ENCODE peak calls at places on chromosome 9, in four cellular contexts. C is stomach, P is thyroid gland, M is mesothelial cell of epicardium. T is an unnamed sample.

GRCh38 chr9:117903453-117903852 is 199.2 kb downstream of the TLR4 start:
- DNase-seq in C (no peak), P (no peak), M (no peak), T (no peak)

GRCh38 chr9:128324401-128324800 is 1.8 kb downstream of the COQ4 start:
- DNase-seq in C (no peak), P (no peak), M (no peak), T (no peak)

GRCh38 chr9:88388203-88388885 is at the start of gene SPIN1:
- DNase-seq in C (peak; percentile 84), P (peak; percentile 81), M (peak; percentile 88), T (peak; percentile 93)

GRCh38 chr9:34999576-34999975 is 10.0 kb downstream of the DNAJB5 start:
- DNase-seq in C (no peak), P (no peak), M (no peak), T (no peak)

GRCh38 chr9:12790026-12790425 is 15.2 kb downstream of the LURAP1L start:
- DNase-seq in C (no peak), P (no peak), M (no peak), T (no peak)

GRCh38 chr9:88922091-88922490 is 69.2 kb upstream of the S1PR3 start:
- DNase-seq in C (no peak), P (no peak), M (no peak), T (no peak)

GRCh38 chr9:99296375-99296951 is 74.4 kb downstream of the SEC61B start:
- DNase-seq in C (no peak), P (peak; percentile 29), M (no peak), T (no peak)

GRCh38 chr9:108244676-108245075 is 611.1 kb downstream of the ACTL7B start:
- DNase-seq in C (no peak), P (no peak), M (no peak), T (no peak)

GRCh38 chr9:101398930-101399640 is 434 bp downstream of the ZNF189 start:
- DNase-seq in C (peak; percentile 31), P (peak; percentile 41), M (peak; percentile 35), T (peak; percentile 68)

DNA sequence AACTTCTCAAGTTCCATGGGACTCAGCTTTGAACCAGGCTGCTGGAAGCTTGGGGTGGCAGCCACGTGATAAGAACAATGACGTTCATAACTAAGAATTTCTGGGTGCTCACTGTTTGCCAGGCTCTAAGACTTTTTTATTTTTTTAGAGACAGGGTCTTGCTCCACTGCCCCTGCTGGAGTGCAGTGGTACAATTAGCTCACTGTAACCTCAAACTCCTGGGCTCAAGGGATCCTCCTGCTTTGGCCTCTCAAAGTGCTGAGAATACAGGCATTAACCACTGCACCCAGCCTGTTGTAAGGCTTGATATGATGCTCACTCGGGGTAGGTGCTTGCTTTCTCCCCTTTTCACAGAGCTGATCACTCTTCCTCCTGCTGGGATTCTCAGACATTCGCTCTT is 38.7 kb downstream of the PTPN3 start:
- DNase-seq in C (no peak), P (no peak), M (no peak), T (no peak)
- TF ChIP-seq CTCF in C (no peak), P (no peak), M (no peak), T (peak; percentile 47)

DNA sequence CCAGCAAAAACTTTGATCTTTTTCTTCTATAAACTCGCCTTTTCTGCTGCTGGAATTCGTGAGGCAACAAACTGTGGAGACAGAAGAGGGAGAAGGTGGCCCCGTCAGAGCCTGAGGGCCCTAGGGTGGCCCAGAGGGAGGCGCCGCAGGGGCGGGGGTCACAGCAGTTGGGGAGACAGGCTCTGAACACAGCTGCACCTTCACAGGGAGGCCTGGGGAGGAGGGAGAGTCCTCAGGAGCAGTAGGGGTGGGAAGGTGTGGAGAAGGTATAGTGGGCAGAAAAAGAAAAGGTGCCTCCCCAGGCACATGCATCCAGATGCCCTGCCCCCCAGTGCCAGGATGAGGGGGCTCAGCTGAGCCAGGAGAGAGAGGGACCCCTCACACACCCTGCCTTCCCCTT is 15.1 kb downstream of the PHF19 start:
- DNase-seq in C (no peak), P (no peak), M (no peak), T (no peak)
- TF ChIP-seq CTCF in C (no peak), P (no peak), M (no peak), T (no peak)

GRCh38 chr9:130327781-130328348 is 62.3 kb downstream of the HMCN2 start:
- DNase-seq in C (no peak), P (no peak), M (no peak), T (no peak)

GRCh38 chr9:130325921-130326320 is 60.4 kb downstream of the HMCN2 start:
- DNase-seq in C (no peak), P (no peak), M (no peak), T (no peak)

GRCh38 chr9:130329061-130329460 is 63.5 kb downstream of the HMCN2 start:
- DNase-seq in C (no peak), P (no peak), M (no peak), T (no peak)

GRCh38 chr9:130328349-130328801 is 62.8 kb downstream of the HMCN2 start:
- DNase-seq in C (peak; percentile 37), P (no peak), M (no peak), T (no peak)

DNA sequence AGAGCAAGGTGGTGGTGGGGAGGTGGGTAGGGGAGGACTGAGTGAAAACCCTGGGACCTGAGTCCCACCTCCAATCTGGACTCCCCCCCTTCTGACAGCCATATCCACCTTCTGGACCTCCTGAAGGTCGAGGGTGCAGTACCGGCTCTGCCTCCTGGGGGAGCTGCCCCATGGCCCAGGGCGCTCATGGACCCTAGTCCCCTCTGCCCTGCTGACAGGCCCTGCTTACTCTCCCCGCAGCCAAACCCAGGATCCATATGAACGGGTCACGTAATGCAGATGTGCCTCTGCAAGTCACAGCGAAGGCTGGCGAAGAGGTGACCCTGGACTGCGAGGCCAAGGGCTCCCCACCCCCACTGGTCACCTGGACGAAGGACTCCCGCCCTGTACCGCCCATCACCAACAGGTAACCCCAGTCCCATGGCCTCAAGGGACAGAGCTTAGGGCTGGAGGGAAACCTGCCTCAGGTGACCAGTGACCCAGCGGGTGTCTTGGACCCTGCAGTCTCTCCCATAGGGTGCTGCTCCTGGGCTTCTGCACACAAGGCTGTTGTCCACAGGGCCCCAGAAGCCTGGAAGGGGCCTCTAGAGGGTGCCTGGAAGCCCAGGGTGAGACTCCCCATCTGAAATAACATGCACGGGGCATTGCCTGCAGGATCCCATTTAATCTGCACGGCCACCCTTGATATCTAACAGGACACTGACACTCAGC is 61.7 kb downstream of the HMCN2 start:
- DNase-seq in C (no peak), P (no peak), M (no peak), T (no peak)
- TF ChIP-seq CTCF in C (no peak), P (no peak), M (no peak), T (peak; percentile 57)

DNA sequence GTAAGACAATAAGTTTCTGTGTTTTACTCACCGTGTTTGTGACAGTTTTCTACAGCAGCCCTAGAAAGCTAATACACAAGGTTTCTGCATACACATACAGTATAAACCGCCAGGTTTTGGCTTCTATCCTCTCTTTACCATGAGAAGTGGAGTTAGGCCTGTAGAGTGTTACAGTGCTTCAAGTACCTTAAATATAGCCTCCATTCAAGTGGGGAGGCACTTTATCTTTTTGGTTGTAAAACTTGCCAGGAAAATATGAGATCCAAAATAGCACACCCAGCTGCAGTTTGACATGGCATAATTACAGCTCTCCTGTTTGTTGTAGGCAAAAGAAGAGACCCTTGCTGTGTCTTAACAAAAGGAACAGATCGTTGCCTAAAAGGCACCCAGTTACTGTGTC is 90.3 kb upstream of the PTPN3 start:
- DNase-seq in C (no peak), P (no peak), M (no peak), T (no peak)
- TF ChIP-seq CTCF in C (no peak), P (no peak), M (no peak), T (no peak)

DNA sequence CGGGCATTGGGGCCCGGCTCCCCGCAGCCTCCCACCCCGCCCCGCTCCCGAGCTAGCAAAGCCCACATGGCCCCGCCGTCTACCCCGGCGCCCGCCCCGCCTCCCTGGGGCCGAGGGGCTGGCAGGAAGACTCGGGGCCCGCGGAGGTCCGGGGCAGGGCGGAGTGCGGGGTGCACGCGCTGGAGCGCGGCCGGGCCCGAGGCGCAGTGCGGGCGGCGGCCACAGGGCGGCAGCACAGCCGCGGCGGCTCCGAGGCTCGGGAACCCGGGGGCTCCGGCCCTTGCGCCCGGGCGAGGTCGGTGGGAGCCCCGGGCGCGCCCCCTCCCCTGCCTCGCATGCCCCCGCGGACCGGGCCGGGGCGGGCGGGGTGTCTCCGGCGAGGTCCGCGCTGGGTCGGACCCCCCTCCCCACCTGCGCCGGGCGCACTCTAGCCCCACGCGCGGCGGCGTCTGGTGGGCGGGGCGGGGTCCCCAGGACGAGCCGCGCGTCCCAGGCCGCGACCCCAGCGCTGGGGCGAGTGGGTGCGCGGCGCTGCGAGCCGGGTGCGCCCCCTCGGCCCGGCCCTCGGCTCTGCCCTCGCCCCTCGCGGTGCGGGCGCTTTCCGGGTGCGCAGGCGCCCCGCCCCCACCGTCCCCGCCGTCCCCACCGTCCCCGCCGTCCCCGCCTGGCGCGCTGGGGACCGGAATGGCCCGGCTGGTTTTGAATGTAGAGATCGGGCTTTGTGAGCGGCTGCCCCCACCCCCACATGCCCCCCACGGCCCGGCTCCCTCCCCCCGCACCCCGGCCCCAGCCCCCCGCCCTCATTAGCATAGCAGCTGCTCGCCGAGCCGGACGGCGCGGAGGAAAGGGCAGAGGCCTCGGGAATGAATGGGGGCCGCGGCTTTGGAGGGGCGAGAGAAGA is 6.5 kb downstream of the NRARP start:
- DNase-seq in C (peak; percentile 57), P (peak; percentile 22), M (no peak), T (no peak)
- TF ChIP-seq CTCF in C (peak; percentile 73), P (peak; percentile 17), M (peak; percentile 57), T (peak; percentile 80)

GRCh38 chr9:115882911-115883310 is 270.7 kb upstream of the PAPPA start:
- DNase-seq in C (no peak), P (no peak), M (no peak), T (no peak)

GRCh38 chr9:115879451-115879850 is 274.1 kb upstream of the PAPPA start:
- DNase-seq in C (no peak), P (no peak), M (no peak), T (no peak)

GRCh38 chr9:115880221-115880620 is 273.4 kb upstream of the PAPPA start:
- DNase-seq in C (no peak), P (no peak), M (no peak), T (no peak)

GRCh38 chr9:115884846-115885245 is 268.7 kb upstream of the PAPPA start:
- DNase-seq in C (no peak), P (no peak), M (no peak), T (no peak)

GRCh38 chr9:115883467-115884329 is 269.9 kb upstream of the PAPPA start:
- DNase-seq in C (peak; percentile 39), P (peak; percentile 5), M (no peak), T (no peak)
- TF ChIP-seq CTCF in C (peak; percentile 20), P (peak; percentile 12), M (peak; percentile 28), T (peak; percentile 74)

GRCh38 chr9:4584636-4585035 is 77.5 kb upstream of the PLPP6 start:
- DNase-seq in C (no peak), P (no peak), M (no peak), T (no peak)
- TF ChIP-seq CTCF in C (no peak), P (no peak), M (no peak), T (no peak)

GRCh38 chr9:97484134-97484533 is 17.3 kb upstream of the TMOD1 start:
- DNase-seq in C (peak; percentile 42), P (peak; percentile 68), M (no peak), T (no peak)

GRCh38 chr9:97487880-97488279 is 13.6 kb upstream of the TMOD1 start:
- DNase-seq in C (no peak), P (no peak), M (no peak), T (no peak)

GRCh38 chr9:97491216-97491999 is 10.1 kb upstream of the TMOD1 start:
- DNase-seq in C (no peak), P (no peak), M (no peak), T (no peak)

DNA sequence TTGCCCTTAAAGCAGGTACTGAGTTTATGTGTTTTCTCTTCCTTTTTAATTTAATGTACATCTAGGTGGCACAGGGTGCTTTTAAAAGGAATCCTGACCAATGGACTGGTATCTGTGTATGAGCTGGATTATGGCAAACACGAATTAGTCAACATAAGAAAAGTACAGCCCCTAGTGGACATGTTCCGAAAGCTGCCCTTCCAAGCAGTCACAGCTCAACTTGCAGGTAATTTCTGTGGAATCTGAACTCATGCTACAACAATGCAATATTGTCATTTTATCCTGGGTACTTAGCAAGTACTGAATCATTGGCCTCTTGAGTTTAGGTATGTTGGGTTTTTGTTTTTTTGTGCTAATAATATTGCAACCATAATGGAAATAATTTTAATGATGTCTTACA is 14.4 kb upstream of the TMOD1 start:
- DNase-seq in C (no peak), P (no peak), M (no peak), T (no peak)
- TF ChIP-seq CTCF in C (no peak), P (no peak), M (no peak), T (peak; percentile 62)

T was measured in type B pancreatic cell.